ENCODE peak calls at places on chromosomes 16 and 17, in ten cellular contexts. O is SW480; J is T-helper 9 cell; N is stomach; X is ELR; C is activated CD4-positive, alpha-beta T cell treated with anti-CD3 and anti-CD28 coated beads, Interleukin-2, amount 50 U/mL, for 24 hours; M is activated T-cell treated with anti-CD3 and anti-CD28 coated beads for 1 hour; Y is M059J; D is mammary epithelial cell; Z is endothelial cell. T is an unnamed sample.
A peak's percentile ranks its signal among the peaks of the same experiment; 100 is the strongest.

GRCh38 chr17:40511667-40512221 is 10.3 kb upstream of the TNS4 start:
- DNase-seq in M (no peak), Z (no peak), N (no peak), C (no peak), O (no peak), Y (no peak), X (no peak), D (no peak), J (no peak), T (no peak)

GRCh38 chr17:7352910-7353635 is 1.1 kb downstream of the KCTD11 start:
- DNase-seq in J (no peak), M (no peak), C (no peak), O (no peak), X (no peak), D (no peak), Y (no peak), N (no peak), Z (no peak), T (no peak)

GRCh38 chr17:8137645-8138342 is 13.9 kb upstream of the HES7 start:
- DNase-seq in N (no peak), D (no peak), J (no peak), Z (no peak), C (no peak), M (no peak), Y (no peak), O (no peak), X (peak; percentile 20), T (no peak)

GRCh38 chr16:74713876-74714275 is 13.2 kb upstream of the MLKL start:
- DNase-seq in D (no peak), Z (no peak), C (no peak), J (no peak), O (no peak), M (no peak), N (no peak), Y (no peak), X (no peak), T (no peak)

GRCh38 chr16:15653227-15653626 is 3.2 kb downstream of the NDE1 start:
- DNase-seq in N (no peak), X (peak; percentile 54), C (no peak), Y (peak; percentile 47), D (peak; percentile 80), O (no peak), Z (no peak), J (no peak), M (no peak), T (peak; percentile 90)

GRCh38 chr16:16133943-16134604 is 89.2 kb downstream of the ABCC6 start:
- DNase-seq in D (no peak), Y (no peak), M (no peak), O (no peak), Z (no peak), X (no peak), N (no peak), J (no peak), C (no peak), T (no peak)

GRCh38 chr16:3907586-3907985 is 27.1 kb upstream of the CREBBP start:
- DNase-seq in Z (no peak), C (no peak), J (no peak), X (no peak), Y (no peak), M (no peak), N (no peak), O (peak; percentile 48), D (no peak), T (no peak)

GRCh38 chr17:39183766-39184165 is 13.7 kb downstream of the CACNB1 start:
- DNase-seq in Z (no peak), O (no peak), C (no peak), Y (no peak), D (no peak), X (no peak), J (no peak), N (no peak), M (no peak), T (no peak)

GRCh38 chr17:5210853-5211252 is 19.2 kb upstream of the ZNF594 start:
- DNase-seq in C (no peak), M (no peak), J (no peak), D (no peak), Z (no peak), O (no peak), X (no peak), Y (no peak), N (no peak), T (no peak)

GRCh38 chr16:81885976-81886586 is 107.0 kb downstream of the PLCG2 start:
- DNase-seq in N (no peak), X (peak; percentile 60), Z (peak; percentile 59), M (no peak), C (no peak), O (peak; percentile 41), J (no peak), Y (peak; percentile 41), D (no peak), T (peak; percentile 39)

GRCh38 chr16:58345574-58346354 is 46.5 kb upstream of the GINS3 start:
- DNase-seq in Z (no peak), Y (peak; percentile 10), M (no peak), J (no peak), D (no peak), O (no peak), C (no peak), X (peak; percentile 37), N (no peak), T (no peak)

T was measured in EL.